ENCODE peak calls at places on chromosome 16, in seven cellular contexts. B is NCI-H146, K is BE2C, Y is skeletal muscle cell, D is iPS DF 6.9, L is spleen, F is NCI-H526. R is an unnamed sample.

GRCh38 chr16:86712158-86713009 is 134.0 kb downstream of the FOXL1 start:
- DNase-seq in B (no peak), D (no peak), F (no peak), L (no peak), Y (no peak), K (no peak), R (no peak)

GRCh38 chr16:56275076-56275475 is 83.8 kb downstream of the GNAO1 start:
- DNase-seq in B (no peak), Y (no peak), D (no peak), L (no peak), F (no peak), K (no peak), R (no peak)

GRCh38 chr16:56909484-56910113 is 22.3 kb upstream of the HERPUD1 start:
- DNase-seq in Y (no peak), F (no peak), L (no peak), D (no peak), B (no peak), K (no peak), R (peak)

GRCh38 chr16:86726340-86726739 is 148.0 kb downstream of the FOXL1 start:
- DNase-seq in B (no peak), Y (no peak), F (no peak), K (no peak), D (no peak), L (peak), R (no peak)

GRCh38 chr16:81996664-81997529 is 14.4 kb downstream of the SDR42E1 start:
- DNase-seq in D (no peak), F (no peak), K (no peak), Y (peak), L (no peak), B (no peak), R (peak)

GRCh38 chr16:70704586-70704985 is 18.7 kb upstream of the MTSS2 start:
- DNase-seq in F (no peak), B (no peak), D (no peak), L (no peak), K (no peak), Y (no peak), R (no peak)

GRCh38 chr16:56241596-56241995 is 50.3 kb downstream of the GNAO1 start:
- DNase-seq in K (no peak), F (no peak), B (no peak), L (no peak), D (no peak), Y (no peak), R (no peak)

GRCh38 chr16:52643006-52643405 is 96.1 kb upstream of the TOX3 start:
- DNase-seq in D (no peak), L (no peak), B (no peak), F (no peak), K (no peak), Y (no peak), R (no peak)

GRCh38 chr16:79283578-79283977 is 317.0 kb downstream of the MAF start:
- DNase-seq in K (no peak), D (no peak), B (no peak), L (no peak), F (no peak), Y (no peak), R (no peak)

GRCh38 chr16:68388124-68388523 is 60.2 kb downstream of the SMPD3 start:
- DNase-seq in D (no peak), Y (no peak), L (peak), F (no peak), B (no peak), K (no peak), R (no peak)

GRCh38 chr16:813204-813915 is 12.8 kb upstream of the GNG13 start:
- DNase-seq in L (no peak), D (no peak), F (peak), K (peak), B (peak), Y (no peak), R (peak)

GRCh38 chr16:46638947-46639925 is 18.1 kb upstream of the SHCBP1 start:
- DNase-seq in K (no peak), L (no peak), F (no peak), D (no peak), Y (peak), B (no peak), R (no peak)

GRCh38 chr16:85998868-85999729 is 100.1 kb downstream of the IRF8 start:
- DNase-seq in B (no peak), L (no peak), D (no peak), K (no peak), F (no peak), Y (no peak), R (no peak)

GRCh38 chr16:56401482-56401881 is 23.9 kb downstream of the AMFR start:
- DNase-seq in B (peak), L (no peak), K (peak), Y (no peak), D (peak), F (no peak), R (peak)

GRCh38 chr16:77213542-77214108 is 14.4 kb downstream of the SYCE1L start:
- DNase-seq in D (no peak), Y (peak), B (no peak), L (peak), K (peak), F (no peak), R (no peak)

GRCh38 chr16:58393138-58393504 is 850 bp downstream of the GINS3 start:
- DNase-seq in B (no peak), K (no peak), Y (no peak), L (no peak), D (no peak), F (no peak), R (peak)

GRCh38 chr16:68267612-68268405 is 3.5 kb downstream of the SLC7A6 start:
- DNase-seq in K (no peak), F (no peak), L (no peak), D (no peak), Y (no peak), B (no peak), R (peak)

GRCh38 chr16:35485915-35486314 is 2026.5 kb downstream of the TP53TG3F start:
- DNase-seq in B (no peak), K (no peak), F (no peak), L (no peak), D (no peak), Y (no peak), R (no peak)

GRCh38 chr16:87417511-87417910 is 25.4 kb downstream of the MAP1LC3B start:
- DNase-seq in K (no peak), F (no peak), B (no peak), Y (no peak), D (no peak), L (no peak), R (no peak)

R was measured in ELF-1.